ENCODE peak calls at places on chromosomes 1 and 21, in nine cellular contexts. H is HCEC 1CT, S is smooth muscle cell of the brain vasculature, U is GM23248, J is left ventricle myocardium superior, W is occipital lobe, N is RKO, O is GM12865, Y is tibial nerve. B is an unnamed sample.

GRCh38 chr1:230384380-230385172 is 41.6 kb downstream of the PGBD5 start:
- DNase-seq in H (no peak), S (no peak), U (no peak), J (no peak), W (no peak), N (no peak), O (no peak), Y (no peak), B (no peak)

GRCh38 chr1:154831470-154831869 is 38.6 kb downstream of the KCNN3 start:
- DNase-seq in H (no peak), S (no peak), U (peak), J (no peak), W (no peak), N (no peak), O (no peak), Y (no peak), B (no peak)

GRCh38 chr1:91020967-91021685 is 709 bp downstream of the ZNF644 start:
- DNase-seq in H (peak), S (peak), U (peak), J (peak), W (peak), N (peak), O (peak), Y (peak), B (peak)

GRCh38 chr21:31108969-31109368 is 70.7 kb upstream of the KRTAP19-8 start:
- DNase-seq in H (no peak), S (no peak), U (peak), J (no peak), W (no peak), N (no peak), O (peak), Y (no peak), B (no peak)

GRCh38 chr1:182181167-182181572 is 119.7 kb upstream of the ZNF648 start:
- DNase-seq in H (no peak), S (no peak), U (no peak), J (no peak), W (no peak), N (no peak), O (peak), Y (no peak), B (peak)

GRCh38 chr21:33854604-33855003 is 61.0 kb downstream of the ATP5PO start:
- DNase-seq in H (no peak), S (no peak), U (peak), J (no peak), W (no peak), N (no peak), O (no peak), Y (no peak), B (peak)

GRCh38 chr1:47444578-47445465 is 7.0 kb downstream of the FOXD2 start:
- DNase-seq in H (no peak), S (no peak), U (peak), J (peak), W (no peak), N (no peak), O (no peak), Y (no peak), B (peak)

GRCh38 chr1:156681196-156681595 is 4.0 kb upstream of the NES start:
- DNase-seq in H (no peak), S (no peak), U (no peak), J (no peak), W (no peak), N (no peak), O (no peak), Y (no peak), B (no peak)

GRCh38 chr1:82934069-82934468 is 1064.9 kb downstream of the TTLL7 start:
- DNase-seq in H (no peak), S (no peak), U (no peak), J (peak), W (no peak), N (no peak), O (no peak), Y (peak), B (no peak)

GRCh38 chr1:55716610-55717009 is 501.4 kb upstream of the USP24 start:
- DNase-seq in H (peak), S (no peak), U (peak), J (no peak), W (no peak), N (no peak), O (no peak), Y (no peak), B (no peak)

GRCh38 chr1:210246447-210246846 is 13.9 kb downstream of the SERTAD4 start:
- DNase-seq in H (peak), S (no peak), U (no peak), J (no peak), W (no peak), N (no peak), O (peak), Y (no peak), B (no peak)

GRCh38 chr1:30600706-30601105 is 122.7 kb downstream of the MATN1 start:
- DNase-seq in H (no peak), S (no peak), U (no peak), J (no peak), W (no peak), N (no peak), O (peak), Y (no peak), B (no peak)

GRCh38 chr1:78603206-78603605 is 17.0 kb upstream of the IFI44L start:
- DNase-seq in H (no peak), S (no peak), U (no peak), J (no peak), W (no peak), N (no peak), O (no peak), Y (no peak), B (no peak)

GRCh38 chr21:39938086-39938611 is 70.9 kb downstream of the PCP4 start:
- DNase-seq in H (no peak), S (no peak), U (no peak), J (peak), W (no peak), N (no peak), O (no peak), Y (no peak), B (no peak)

GRCh38 chr21:35989185-35989735 is 71.1 kb downstream of the SETD4 start:
- DNase-seq in H (no peak), S (no peak), U (peak), J (no peak), W (no peak), N (no peak), O (no peak), Y (peak), B (no peak)